ENCODE peak calls at places on chromosomes 16 and 17, in six cellular contexts. O is suprapubic skin, Z is H1, N is Panc1, G is stomach, P is prostate gland. T is an unnamed sample.

GRCh38 chr16:3789375-3790067 is 72.2 kb upstream of the TRAP1 start:
- DNase-seq in O (no peak), Z (no peak), N (no peak), G (no peak), P (no peak), T (no peak)

GRCh38 chr17:73749906-73750305 is 105.7 kb upstream of the SDK2 start:
- DNase-seq in O (no peak), Z (no peak), N (no peak), G (no peak), P (no peak), T (no peak)

GRCh38 chr17:79777844-79778503 is at the start of gene CBX2:
- DNase-seq in O (peak; percentile 76), Z (peak; percentile 85), N (no peak), G (peak; percentile 77), P (peak; percentile 61), T (no peak)

GRCh38 chr17:45311762-45312476 is 4.9 kb downstream of the MAP3K14 start:
- DNase-seq in O (no peak), Z (no peak), N (no peak), G (peak; percentile 82), P (peak; percentile 53), T (no peak)

GRCh38 chr16:77679336-77679735 is 43.0 kb upstream of the NUDT7 start:
- DNase-seq in O (no peak), Z (no peak), N (no peak), G (no peak), P (no peak), T (no peak)

GRCh38 chr16:89704281-89704680 is 2.8 kb upstream of the SPATA2L start:
- DNase-seq in O (no peak), Z (no peak), N (no peak), G (no peak), P (no peak), T (no peak)

GRCh38 chr17:73489333-73489732 is 154.9 kb downstream of the SDK2 start:
- DNase-seq in O (no peak), Z (no peak), N (no peak), G (no peak), P (no peak), T (no peak)

GRCh38 chr17:27315322-27315721 is 21.4 kb downstream of the WSB1 start:
- DNase-seq in O (no peak), Z (no peak), N (no peak), G (peak; percentile 67), P (peak; percentile 77), T (no peak)

GRCh38 chr17:8859029-8859803 is 8.3 kb downstream of the PIK3R6 start:
- DNase-seq in O (no peak), Z (no peak), N (no peak), G (no peak), P (no peak), T (no peak)

GRCh38 chr16:55661842-55662479 is 6.2 kb downstream of the SLC6A2 start:
- DNase-seq in O (no peak), Z (no peak), N (no peak), G (no peak), P (no peak), T (no peak)

DNA sequence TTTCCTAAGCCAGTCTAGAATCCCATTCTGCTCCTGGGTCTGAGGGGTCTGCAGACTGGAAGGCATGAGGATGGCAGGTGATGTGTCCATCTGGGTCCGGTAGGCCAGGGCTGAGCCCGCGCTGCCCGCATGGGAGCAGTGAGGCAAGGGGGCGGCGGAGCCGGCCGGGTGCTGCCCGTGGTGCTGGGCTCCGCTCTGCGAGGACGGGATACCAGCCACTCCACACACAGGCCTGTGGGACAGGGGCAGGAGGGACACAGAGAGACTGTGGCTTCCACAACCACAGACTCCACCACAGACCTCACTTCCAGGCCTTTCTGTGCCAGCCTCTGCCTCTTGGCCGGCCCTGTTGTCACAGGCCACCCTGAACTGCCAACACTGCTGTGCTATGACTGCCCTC is 25.4 kb downstream of the MAP1LC3B start:
- DNase-seq in O (no peak), Z (no peak), N (no peak), G (no peak), P (no peak), T (no peak)
- TF ChIP-seq POLR2AphosphoS5 in O (no peak), Z (no peak), N (no peak), G (no peak), P (no peak), T (no peak)

GRCh38 chr17:28996554-28997096 is 9.2 kb downstream of the SEZ6 start:
- DNase-seq in O (no peak), Z (no peak), N (no peak), G (no peak), P (no peak), T (no peak)

GRCh38 chr17:28993645-28994426 is 12.0 kb downstream of the SEZ6 start:
- DNase-seq in O (no peak), Z (no peak), N (no peak), G (no peak), P (no peak), T (no peak)

GRCh38 chr17:28992202-28992601 is 13.6 kb downstream of the SEZ6 start:
- DNase-seq in O (no peak), Z (no peak), N (no peak), G (no peak), P (no peak), T (no peak)

GRCh38 chr17:28991779-28992178 is 14.1 kb downstream of the SEZ6 start:
- DNase-seq in O (no peak), Z (no peak), N (no peak), G (no peak), P (no peak), T (no peak)

DNA sequence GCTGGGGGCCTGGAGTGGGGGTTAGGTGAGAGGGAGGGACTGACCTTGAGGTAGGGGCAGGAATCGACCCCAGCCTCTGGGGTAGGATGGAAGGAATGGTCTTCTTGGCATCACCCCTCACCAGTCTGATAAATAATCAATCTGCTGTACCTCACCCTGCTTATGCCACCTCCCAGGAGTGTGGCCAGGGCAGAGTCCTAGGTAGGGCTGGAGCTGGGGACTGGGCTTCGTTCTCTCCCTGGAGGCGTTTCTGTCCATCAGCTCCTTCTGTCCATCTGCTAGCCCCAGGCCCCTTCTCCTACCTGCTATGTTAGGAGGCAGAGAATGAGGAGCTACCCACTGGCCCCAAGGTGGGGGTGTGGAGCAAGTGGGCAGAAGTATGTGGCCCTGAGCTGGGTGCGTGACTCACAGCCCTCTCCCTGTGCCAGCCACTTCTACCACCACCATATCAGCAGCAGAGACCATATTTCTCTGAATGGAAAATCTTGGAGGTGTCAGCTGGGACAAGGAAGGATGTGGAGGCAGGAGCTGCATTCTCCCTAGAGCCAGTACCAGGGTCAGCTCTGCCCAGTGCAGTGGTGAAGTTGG is 12.7 kb downstream of the SEZ6 start:
- DNase-seq in O (no peak), Z (no peak), N (no peak), G (no peak), P (no peak), T (no peak)
- TF ChIP-seq CTCF in O (no peak), Z (no peak), N (no peak), G (no peak), P (no peak), T (no peak)

GRCh38 chr16:51164574-51164973 is 13.5 kb upstream of the SALL1 start:
- DNase-seq in O (no peak), Z (no peak), N (no peak), G (no peak), P (no peak), T (no peak)
- TF ChIP-seq POLR2AphosphoS5 in O (no peak), Z (no peak), N (no peak), G (no peak), P (no peak), T (no peak)

DNA sequence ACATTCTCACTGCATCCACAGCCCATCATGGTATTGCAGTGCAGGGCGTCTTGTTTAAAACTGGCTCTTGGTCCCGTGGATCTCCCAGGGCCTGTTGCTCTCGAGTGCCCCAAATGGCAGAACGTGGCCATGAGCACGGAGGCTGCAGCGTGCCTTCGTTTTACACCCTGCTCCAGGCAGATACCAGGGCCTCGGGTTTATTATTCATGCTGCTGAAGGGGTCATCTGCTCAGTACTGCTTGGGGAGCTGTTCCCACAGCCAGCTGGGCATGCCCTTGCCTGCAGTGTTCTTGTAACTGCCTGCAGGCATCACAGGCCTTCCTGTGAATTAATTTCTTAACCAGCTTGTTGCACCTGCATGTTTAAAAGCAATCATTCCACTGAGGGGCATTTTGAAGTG is 129.7 kb upstream of the CHMP6 start:
- DNase-seq in O (no peak), Z (no peak), N (no peak), G (no peak), P (peak; percentile 45), T (no peak)
- TF ChIP-seq CTCF in O (peak; percentile 16), Z (peak; percentile 59), N (no peak), G (no peak), P (peak; percentile 68), T (no peak)

GRCh38 chr16:19415461-19415860 is 2.2 kb upstream of the TMC5 start:
- DNase-seq in O (no peak), Z (no peak), N (no peak), G (peak; percentile 73), P (no peak), T (no peak)

GRCh38 chr16:19415918-19416317 is 1.8 kb upstream of the TMC5 start:
- DNase-seq in O (no peak), Z (no peak), N (no peak), G (no peak), P (no peak), T (no peak)

GRCh38 chr16:19411298-19411697 is 6.4 kb upstream of the TMC5 start:
- DNase-seq in O (no peak), Z (no peak), N (no peak), G (no peak), P (no peak), T (no peak)

GRCh38 chr16:19406891-19407491 is 10.7 kb upstream of the TMC5 start:
- DNase-seq in O (no peak), Z (no peak), N (no peak), G (no peak), P (no peak), T (no peak)

GRCh38 chr16:19410435-19411153 is 7.1 kb upstream of the TMC5 start:
- DNase-seq in O (no peak), Z (peak; percentile 84), N (no peak), G (peak; percentile 75), P (peak; percentile 58), T (no peak)
- TF ChIP-seq POLR2AphosphoS5 in O (no peak), Z (no peak), N (no peak), G (no peak), P (peak; percentile 19), T (no peak)

GRCh38 chr17:31525801-31526549 is 134.5 kb downstream of the RAB11FIP4 start:
- DNase-seq in O (no peak), Z (no peak), N (no peak), G (no peak), P (no peak), T (no peak)
- TF ChIP-seq CTCF in O (no peak), Z (peak; percentile 49), N (peak; percentile 55), G (peak; percentile 14), P (no peak), T (no peak)

GRCh38 chr17:63954402-63955063 is 18.2 kb downstream of the SCN4A start:
- DNase-seq in O (no peak), Z (no peak), N (no peak), G (no peak), P (no peak), T (no peak)
- TF ChIP-seq POLR2AphosphoS5 in O (no peak), Z (no peak), N (no peak), G (no peak), P (no peak), T (no peak)

DNA sequence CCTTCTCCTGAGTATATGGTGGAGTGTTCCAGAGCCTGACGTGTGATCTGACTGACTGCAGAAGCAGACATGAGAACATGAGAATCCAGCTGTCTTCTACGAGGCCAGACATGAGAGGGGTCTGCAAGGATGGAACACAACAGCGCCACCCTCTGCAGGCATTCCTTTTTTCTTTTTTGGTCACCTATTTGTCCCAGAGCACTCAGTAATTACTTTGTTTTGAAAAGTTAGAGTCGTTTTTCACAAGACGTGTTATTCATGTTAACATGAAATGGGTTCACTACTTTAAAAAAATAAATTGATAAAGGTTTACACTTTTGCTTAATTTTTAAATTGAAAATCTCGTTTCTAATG is 43.8 kb upstream of the ATP2A3 start:
- DNase-seq in O (no peak), Z (no peak), N (no peak), G (no peak), P (no peak), T (no peak)
- TF ChIP-seq CTCF in O (no peak), Z (peak; percentile 55), N (no peak), G (no peak), P (no peak), T (no peak)